ENCODE peak calls at places on chromosomes 3 and 15, in five cellular contexts. Y is brain microvascular endothelial cell, F is lower lobe of right lung, D is foreskin fibroblast, E is epithelial cell of esophagus. O is an unnamed sample.

GRCh38 chr3:5194801-5195509 is 7.4 kb downstream of the EDEM1 start:
- DNase-seq in F (no peak), D (peak), Y (peak), E (peak), O (peak)

GRCh38 chr15:63763476-63764123 is 70.1 kb downstream of the HERC1 start:
- DNase-seq in F (no peak), Y (no peak), E (peak), D (peak), O (peak)

GRCh38 chr3:9110316-9110715 is 139.1 kb downstream of the SRGAP3 start:
- DNase-seq in D (no peak), Y (no peak), F (no peak), E (no peak), O (no peak)

GRCh38 chr3:154970796-154971195 is 109.3 kb upstream of the MME start:
- DNase-seq in D (peak), Y (no peak), F (no peak), E (peak), O (peak)

GRCh38 chr3:15616053-15616452 is 14.5 kb downstream of the BTD start:
- DNase-seq in F (no peak), D (peak), Y (peak), E (peak), O (peak)

GRCh38 chr3:70244422-70244821 is 68.0 kb downstream of the MDFIC2 start:
- DNase-seq in F (no peak), E (no peak), Y (no peak), D (no peak), O (no peak)

GRCh38 chr15:63176302-63176701 is 13.1 kb upstream of the RAB8B start:
- DNase-seq in D (peak), F (no peak), Y (no peak), E (peak), O (no peak)

GRCh38 chr15:81886586-81886985 is 159.2 kb downstream of the MEX3B start:
- DNase-seq in Y (peak), F (no peak), D (no peak), E (peak), O (peak)

GRCh38 chr15:80970658-80971057 is 19.0 kb downstream of the MESD start:
- DNase-seq in Y (no peak), D (no peak), F (no peak), E (peak), O (no peak)

GRCh38 chr15:98169551-98169950 is 209.0 kb downstream of the ARRDC4 start:
- DNase-seq in F (no peak), E (no peak), D (no peak), Y (no peak), O (no peak)

GRCh38 chr3:161014997-161015749 is 90.0 kb downstream of the B3GALNT1 start:
- DNase-seq in D (no peak), E (no peak), F (no peak), Y (no peak), O (no peak)

GRCh38 chr3:54691230-54691900 is 236.5 kb downstream of the LRTM1 start:
- DNase-seq in Y (peak), F (no peak), D (peak), E (no peak), O (peak)

GRCh38 chr3:9211155-9211950 is 38.1 kb downstream of the SRGAP3 start:
- DNase-seq in Y (peak), E (peak), F (no peak), D (peak), O (no peak)

GRCh38 chr15:97504031-97504430 is 456.5 kb upstream of the ARRDC4 start:
- DNase-seq in E (peak), D (peak), Y (peak), F (no peak), O (peak)

GRCh38 chr15:32803631-32804030 is 85.8 kb downstream of the GREM1 start:
- DNase-seq in F (no peak), Y (no peak), E (peak), D (peak), O (no peak)

GRCh38 chr3:73485877-73486311 is 138.8 kb downstream of the PDZRN3 start:
- DNase-seq in F (no peak), E (no peak), Y (no peak), D (peak), O (no peak)

GRCh38 chr3:73479325-73479724 is 145.4 kb downstream of the PDZRN3 start:
- DNase-seq in Y (no peak), E (no peak), F (no peak), D (no peak), O (no peak)

GRCh38 chr3:73480187-73480672 is 144.5 kb downstream of the PDZRN3 start:
- DNase-seq in E (no peak), F (peak), D (no peak), Y (no peak), O (peak)

GRCh38 chr3:73481888-73482287 is 142.9 kb downstream of the PDZRN3 start:
- DNase-seq in F (no peak), D (no peak), Y (no peak), E (no peak), O (no peak)

DNA sequence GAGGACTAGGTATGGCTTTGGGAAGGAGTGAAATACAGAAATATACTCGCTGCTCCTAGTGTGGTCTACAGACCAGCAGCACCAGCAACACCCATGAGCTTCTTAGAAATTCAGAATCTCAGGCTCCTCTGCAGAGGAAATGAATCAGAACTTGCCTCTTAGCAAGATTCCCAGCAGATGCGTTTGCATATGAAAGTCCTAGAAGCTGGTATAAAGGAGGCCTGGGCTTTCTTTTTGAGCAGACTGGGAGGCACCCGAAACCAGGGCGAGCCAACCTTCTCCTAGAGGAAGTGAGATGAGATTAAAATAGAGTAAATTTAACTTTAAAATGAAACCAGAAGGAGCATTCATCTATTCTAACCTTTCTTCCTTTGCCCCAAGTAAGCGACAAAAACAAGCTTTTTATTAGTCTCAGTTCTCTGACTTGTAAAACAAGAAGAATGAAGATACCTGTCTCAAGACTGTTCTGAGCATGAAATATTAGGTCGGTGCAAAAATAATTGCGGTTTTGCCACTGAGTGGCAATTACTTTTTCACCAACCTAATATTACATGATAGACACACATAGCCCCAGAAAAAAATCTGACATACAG is 140.0 kb downstream of the PDZRN3 start:
- DNase-seq in F (no peak), D (peak), Y (no peak), E (no peak), O (peak)
- H3K4me3 ChIP-seq in F (no peak), D (no peak), Y (no peak), E (no peak), O (no peak)

GRCh38 chr3:13200951-13201350 is 127.7 kb upstream of the IQSEC1 start:
- DNase-seq in D (no peak), F (no peak), E (no peak), Y (no peak), O (no peak)
- TF ChIP-seq CTCF in D (no peak), F (no peak), E (no peak), Y (peak), O (no peak)

DNA sequence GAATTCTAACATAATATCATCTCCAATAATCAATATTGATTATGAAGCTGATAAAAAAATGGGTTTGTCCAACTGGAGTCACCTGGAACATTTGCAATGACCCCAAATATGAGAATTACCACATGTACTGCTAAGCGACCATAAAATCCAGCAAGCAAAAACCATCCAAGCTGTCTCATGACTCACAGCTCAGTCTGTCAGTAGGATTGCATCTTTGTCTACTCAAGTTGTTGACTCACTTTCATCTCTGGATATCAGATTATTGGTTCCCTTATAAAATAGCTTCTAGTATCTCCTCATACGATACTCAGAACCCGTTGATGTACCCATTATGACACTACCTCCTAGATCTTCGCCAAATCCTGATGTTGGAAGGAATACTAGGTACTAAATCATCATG is 209.8 kb upstream of the ATP11B start:
- DNase-seq in Y (no peak), D (no peak), F (no peak), E (peak), O (no peak)
- H3K4me3 ChIP-seq in Y (no peak), D (no peak), F (no peak), E (no peak), O (no peak)

DNA sequence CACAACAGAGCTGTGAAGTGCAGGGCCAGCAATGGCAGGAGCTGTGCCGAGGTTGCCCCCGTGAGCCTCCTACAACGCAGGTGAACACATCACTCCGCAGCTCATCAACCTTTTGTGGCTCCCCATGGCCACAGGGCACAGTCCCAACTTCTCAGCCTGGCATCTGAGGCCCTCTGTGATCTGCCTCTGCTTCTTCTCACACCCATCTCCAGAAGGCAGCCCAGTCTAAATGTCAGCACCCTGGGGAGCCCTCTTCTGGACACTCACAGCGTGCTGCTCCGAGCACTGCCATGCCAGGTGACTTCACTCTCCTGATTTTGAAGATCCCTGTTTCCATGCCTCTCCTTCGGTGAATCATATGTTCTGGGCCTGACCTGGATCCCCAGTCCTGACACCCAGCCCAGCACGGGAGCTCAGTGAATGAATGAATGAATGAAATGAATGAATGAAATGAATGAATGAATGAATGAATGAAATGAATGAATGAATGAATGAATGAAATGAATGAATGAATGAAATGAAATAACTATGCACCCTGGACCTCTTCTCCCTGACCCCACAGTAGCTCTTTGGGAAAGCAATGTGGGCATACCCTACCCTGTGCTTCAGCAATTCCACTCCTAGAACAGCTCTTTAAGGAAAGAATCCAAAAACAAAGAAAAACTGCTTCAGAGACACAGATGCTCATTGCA is 17.9 kb upstream of the SKIC8 start:
- DNase-seq in D (peak), F (no peak), Y (no peak), E (peak), O (peak)
- TF ChIP-seq CTCF in D (peak), F (no peak), Y (peak), E (no peak), O (no peak)

DNA sequence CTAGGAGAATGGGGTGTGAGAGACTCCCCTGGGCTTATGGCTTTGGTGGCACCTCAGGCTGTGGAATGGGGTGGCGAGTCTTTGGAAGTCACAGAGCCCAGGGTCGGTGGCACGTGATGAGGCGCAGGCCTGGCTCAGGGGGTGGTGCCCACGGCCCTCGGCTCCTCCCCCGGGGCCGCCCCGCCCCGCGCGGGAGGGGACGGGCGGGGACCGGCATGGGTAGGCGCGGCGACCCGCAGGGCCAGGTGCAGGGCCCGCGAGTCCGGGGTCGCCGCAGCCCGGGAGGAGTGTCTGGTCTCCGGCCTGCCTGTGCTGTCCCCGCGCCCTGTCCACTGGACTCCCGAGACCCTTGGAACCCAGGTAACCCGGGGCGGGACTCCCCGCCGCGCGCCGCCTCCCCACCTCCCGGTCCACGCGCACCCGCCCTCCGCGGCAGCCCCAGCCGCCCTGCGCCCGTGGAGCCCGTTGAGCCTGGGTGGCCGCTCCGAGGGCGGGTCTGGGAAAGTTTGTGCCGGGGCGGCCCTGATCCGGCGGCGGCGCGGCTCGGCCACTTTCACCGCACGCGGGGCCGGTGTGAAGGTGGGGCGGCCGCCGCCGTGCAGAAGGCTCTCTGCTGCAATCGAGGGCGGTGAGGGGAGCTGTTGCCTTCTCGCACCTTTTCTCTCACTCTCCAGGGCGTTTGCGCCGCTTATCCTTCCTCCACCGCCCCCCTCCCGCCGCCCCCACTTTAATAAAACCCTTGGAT is at the start of gene PAQR5:
- DNase-seq in E (peak), D (peak), F (peak), Y (no peak), O (no peak)
- H3K4me3 ChIP-seq in E (peak), D (peak), F (peak), Y (peak), O (peak)

GRCh38 chr3:167872941-167873340 is 137.4 kb downstream of the SERPINI1 start:
- DNase-seq in E (no peak), Y (no peak), D (no peak), F (no peak), O (no peak)
- TF ChIP-seq CTCF in E (peak), Y (peak), D (no peak), F (no peak), O (peak)

DNA sequence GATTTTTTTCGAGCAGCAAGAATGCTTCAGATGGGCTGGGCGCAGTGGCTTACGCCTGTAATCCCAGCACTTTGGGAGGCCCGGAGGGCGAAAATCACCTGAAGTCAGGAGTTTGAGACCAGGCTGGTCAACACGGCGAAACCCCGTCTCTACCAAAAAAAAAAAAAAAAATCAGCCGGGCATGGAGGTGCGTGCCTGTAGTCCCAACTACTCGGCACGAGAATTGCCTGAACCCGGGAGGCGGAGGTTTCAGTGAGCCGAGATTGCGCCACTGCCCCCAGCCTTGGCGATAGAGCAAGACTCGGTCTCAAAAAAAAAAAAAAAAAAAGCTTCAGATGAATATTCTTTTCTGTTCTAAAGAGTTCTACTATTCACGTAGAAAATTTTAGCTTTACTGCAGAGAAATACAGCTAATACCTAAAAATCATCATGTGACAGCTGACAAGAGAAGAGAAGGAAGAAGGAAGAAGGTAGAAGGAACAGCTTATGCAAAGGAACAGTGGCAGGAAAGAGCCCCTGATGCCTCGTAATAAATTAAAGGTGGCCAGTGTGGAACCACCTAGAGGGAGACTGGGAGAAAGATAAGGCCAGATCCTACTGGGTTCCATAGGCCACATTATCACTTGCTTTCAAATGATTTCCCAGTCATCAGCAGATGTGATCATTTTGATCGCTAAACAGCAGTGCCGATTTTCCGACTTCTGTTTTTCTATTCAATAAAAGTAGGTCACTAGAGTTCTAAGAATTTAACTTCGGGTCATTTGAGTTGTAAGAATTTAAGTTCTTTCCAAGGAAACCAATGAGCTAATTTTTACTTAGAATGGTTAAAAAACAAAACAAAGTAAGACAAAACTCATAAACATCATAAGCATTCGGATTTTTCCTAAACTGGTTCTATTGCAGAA is 1.5 kb downstream of the CMTM6 start:
- DNase-seq in Y (no peak), D (no peak), E (no peak), F (peak), O (peak)
- H3K4me3 ChIP-seq in Y (peak), D (peak), E (peak), F (peak), O (peak)

GRCh38 chr3:58463181-58463941 is 28.5 kb upstream of the KCTD6 start:
- DNase-seq in E (peak), Y (peak), F (peak), D (peak), O (peak)
- TF ChIP-seq CTCF in E (peak), Y (peak), F (peak), D (peak), O (peak)

GRCh38 chr15:90751300-90751825 is 34.2 kb downstream of the BLM start:
- DNase-seq in Y (no peak), F (no peak), E (no peak), D (no peak), O (no peak)

GRCh38 chr15:90744759-90745402 is 27.7 kb downstream of the BLM start:
- DNase-seq in D (no peak), E (no peak), F (no peak), Y (no peak), O (no peak)

GRCh38 chr15:90749754-90750153 is 32.6 kb downstream of the BLM start:
- DNase-seq in F (no peak), D (no peak), E (no peak), Y (no peak), O (no peak)

GRCh38 chr15:90750186-90750585 is 33.0 kb downstream of the BLM start:
- DNase-seq in E (no peak), F (no peak), D (no peak), Y (no peak), O (no peak)
- H3K4me3 ChIP-seq in E (no peak), F (no peak), D (no peak), Y (no peak), O (no peak)